ENCODE peak calls at places on chromosomes 2 and 18, in five cellular contexts. One of them, this sample, is unnamed.

GRCh38 chr2:202014328-202015034 is 19.2 kb upstream of the FZD7 start:
- DNase-seq in stimulated activated CD4-positive, alpha-beta T cell treated with anti-CD3 and anti-CD28 coated beads, TNF-alpha, amount 100 ng/mL, for 1 hour: no peak
- DNase-seq in stimulated activated CD8-positive, alpha-beta memory T cell treated with anti-CD3 and anti-CD28 coated beads, Interleukin-4, amount 100 ng/mL, for 4 hours: no peak
- DNase-seq in HEK293T: peak; percentile 26
- DNase-seq in T-helper 2 cell: no peak
- DNase-seq in this sample: no peak

GRCh38 chr2:57181315-57182038 is 865.1 kb upstream of the VRK2 start:
- DNase-seq in stimulated activated CD4-positive, alpha-beta T cell treated with anti-CD3 and anti-CD28 coated beads, TNF-alpha, amount 100 ng/mL, for 1 hour: no peak
- DNase-seq in stimulated activated CD8-positive, alpha-beta memory T cell treated with anti-CD3 and anti-CD28 coated beads, Interleukin-4, amount 100 ng/mL, for 4 hours: no peak
- DNase-seq in HEK293T: no peak
- DNase-seq in T-helper 2 cell: no peak
- DNase-seq in this sample: no peak

GRCh38 chr2:221874444-221874843 is 302.3 kb upstream of the EPHA4 start:
- DNase-seq in stimulated activated CD4-positive, alpha-beta T cell treated with anti-CD3 and anti-CD28 coated beads, TNF-alpha, amount 100 ng/mL, for 1 hour: no peak
- DNase-seq in stimulated activated CD8-positive, alpha-beta memory T cell treated with anti-CD3 and anti-CD28 coated beads, Interleukin-4, amount 100 ng/mL, for 4 hours: no peak
- DNase-seq in HEK293T: no peak
- DNase-seq in T-helper 2 cell: no peak
- DNase-seq in this sample: no peak

GRCh38 chr18:22680968-22681367 is 252.2 kb upstream of the RBBP8 start:
- DNase-seq in stimulated activated CD4-positive, alpha-beta T cell treated with anti-CD3 and anti-CD28 coated beads, TNF-alpha, amount 100 ng/mL, for 1 hour: no peak
- DNase-seq in stimulated activated CD8-positive, alpha-beta memory T cell treated with anti-CD3 and anti-CD28 coated beads, Interleukin-4, amount 100 ng/mL, for 4 hours: no peak
- DNase-seq in HEK293T: no peak
- DNase-seq in T-helper 2 cell: no peak
- DNase-seq in this sample: no peak

GRCh38 chr2:222250313-222250712 is 48.5 kb downstream of the PAX3 start:
- DNase-seq in stimulated activated CD4-positive, alpha-beta T cell treated with anti-CD3 and anti-CD28 coated beads, TNF-alpha, amount 100 ng/mL, for 1 hour: no peak
- DNase-seq in stimulated activated CD8-positive, alpha-beta memory T cell treated with anti-CD3 and anti-CD28 coated beads, Interleukin-4, amount 100 ng/mL, for 4 hours: no peak
- DNase-seq in HEK293T: no peak
- DNase-seq in T-helper 2 cell: no peak
- DNase-seq in this sample: no peak

GRCh38 chr2:69945447-69945846 is 16.0 kb downstream of the ASPRV1 start:
- DNase-seq in stimulated activated CD4-positive, alpha-beta T cell treated with anti-CD3 and anti-CD28 coated beads, TNF-alpha, amount 100 ng/mL, for 1 hour: no peak
- DNase-seq in stimulated activated CD8-positive, alpha-beta memory T cell treated with anti-CD3 and anti-CD28 coated beads, Interleukin-4, amount 100 ng/mL, for 4 hours: no peak
- DNase-seq in HEK293T: no peak
- DNase-seq in T-helper 2 cell: no peak
- DNase-seq in this sample: no peak

GRCh38 chr2:214130115-214130514 is 280.7 kb upstream of the VWC2L start:
- DNase-seq in stimulated activated CD4-positive, alpha-beta T cell treated with anti-CD3 and anti-CD28 coated beads, TNF-alpha, amount 100 ng/mL, for 1 hour: no peak
- DNase-seq in stimulated activated CD8-positive, alpha-beta memory T cell treated with anti-CD3 and anti-CD28 coated beads, Interleukin-4, amount 100 ng/mL, for 4 hours: no peak
- DNase-seq in HEK293T: no peak
- DNase-seq in T-helper 2 cell: peak; percentile 2
- DNase-seq in this sample: no peak

GRCh38 chr2:118982039-118982438 is 40.0 kb downstream of the MARCO start:
- DNase-seq in stimulated activated CD4-positive, alpha-beta T cell treated with anti-CD3 and anti-CD28 coated beads, TNF-alpha, amount 100 ng/mL, for 1 hour: no peak
- DNase-seq in stimulated activated CD8-positive, alpha-beta memory T cell treated with anti-CD3 and anti-CD28 coated beads, Interleukin-4, amount 100 ng/mL, for 4 hours: no peak
- DNase-seq in HEK293T: no peak
- DNase-seq in T-helper 2 cell: no peak
- DNase-seq in this sample: no peak